ENCODE peak calls at places on chromosomes 2 and 18, in four cellular contexts. X is dorsolateral prefrontal cortex, U is GM06990, B is IMR-90. V is an unnamed sample.
A peak's percentile ranks its signal among the peaks of the same experiment; 100 is the strongest.

GRCh38 chr2:189954989-189955388 is 107.5 kb downstream of the MSTN start:
- DNase-seq in X (no peak), U (no peak), B (no peak), V (no peak)

GRCh38 chr2:129849559-129850160 is 129.8 kb upstream of the RAB6C start:
- DNase-seq in B (peak; percentile 78), U (peak; percentile 29), X (no peak), V (peak; percentile 77)

GRCh38 chr2:189168876-189169499 is 10.6 kb downstream of the COL5A2 start:
- DNase-seq in B (no peak), X (no peak), U (no peak), V (no peak)

GRCh38 chr2:28251337-28251736 is 141.3 kb upstream of the FOSL2 start:
- DNase-seq in X (no peak), B (no peak), U (no peak), V (no peak)

GRCh38 chr2:197028230-197028629 is 101.7 kb upstream of the PGAP1 start:
- DNase-seq in B (peak; percentile 84), U (no peak), X (no peak), V (peak; percentile 46)

GRCh38 chr2:193581807-193582206 is 1387.1 kb upstream of the TMEFF2 start:
- DNase-seq in B (no peak), U (no peak), X (no peak), V (no peak)

GRCh38 chr18:12031836-12032235 is 50.5 kb downstream of the IMPA2 start:
- DNase-seq in X (no peak), U (no peak), B (peak; percentile 79), V (peak; percentile 74)

GRCh38 chr18:20971886-20972267 is 139.7 kb downstream of the ROCK1 start:
- DNase-seq in U (no peak), X (no peak), B (peak; percentile 19), V (peak; percentile 38)

GRCh38 chr18:8011906-8012305 is 444.8 kb downstream of the PTPRM start:
- DNase-seq in U (no peak), B (no peak), X (no peak), V (no peak)

GRCh38 chr2:150735894-150736498 is 248.5 kb upstream of the RND3 start:
- DNase-seq in X (no peak), U (no peak), B (no peak), V (no peak)

GRCh38 chr2:223315813-223316212 is 263.8 kb downstream of the KCNE4 start:
- DNase-seq in X (no peak), B (peak; percentile 12), U (no peak), V (peak; percentile 12)

GRCh38 chr18:57989536-57989935 is 54.5 kb upstream of the NEDD4L start:
- DNase-seq in U (no peak), B (no peak), X (no peak), V (no peak)

GRCh38 chr2:58939388-58939787 is 698.3 kb upstream of the FANCL start:
- DNase-seq in U (no peak), X (no peak), B (peak; percentile 90), V (peak; percentile 91)

GRCh38 chr18:79912409-79912991 is 39.0 kb downstream of the SLC66A2 start:
- DNase-seq in U (no peak), X (peak; percentile 67), B (no peak), V (peak; percentile 11)

GRCh38 chr2:54669677-54670484 is 53.6 kb upstream of the EML6 start:
- DNase-seq in X (no peak), B (peak; percentile 76), U (no peak), V (peak; percentile 99)

GRCh38 chr2:72581560-72582181 is 244.2 kb downstream of the EXOC6B start:
- DNase-seq in B (no peak), X (no peak), U (no peak), V (no peak)

GRCh38 chr18:51128533-51128932 is 68.9 kb downstream of the MEX3C start:
- DNase-seq in X (no peak), B (no peak), U (no peak), V (no peak)

GRCh38 chr2:30480703-30481322 is 33.8 kb downstream of the LCLAT1 start:
- DNase-seq in U (no peak), B (no peak), X (no peak), V (no peak)

GRCh38 chr2:30476636-30477035 is 29.6 kb downstream of the LCLAT1 start:
- DNase-seq in X (no peak), B (no peak), U (no peak), V (no peak)

GRCh38 chr2:30472326-30472725 is 25.3 kb downstream of the LCLAT1 start:
- DNase-seq in B (no peak), X (no peak), U (no peak), V (peak; percentile 44)

GRCh38 chr2:30470426-30470825 is 23.4 kb downstream of the LCLAT1 start:
- DNase-seq in U (no peak), B (no peak), X (no peak), V (peak; percentile 48)

GRCh38 chr2:30475542-30475941 is 28.5 kb downstream of the LCLAT1 start:
- DNase-seq in B (no peak), U (no peak), X (no peak), V (no peak)
- TF ChIP-seq CTCF in B (peak; percentile 39), U (no peak), X (peak; percentile 21), V (no peak)

GRCh38 chr2:233871432-233871831 is 3.2 kb upstream of the MSL3B start:
- DNase-seq in X (no peak), U (no peak), B (no peak), V (no peak)
- H3K4me3 ChIP-seq in X (no peak overlapping the region), U (no peak overlapping the region), B (no peak overlapping the region), V (no peak overlapping the region)

DNA sequence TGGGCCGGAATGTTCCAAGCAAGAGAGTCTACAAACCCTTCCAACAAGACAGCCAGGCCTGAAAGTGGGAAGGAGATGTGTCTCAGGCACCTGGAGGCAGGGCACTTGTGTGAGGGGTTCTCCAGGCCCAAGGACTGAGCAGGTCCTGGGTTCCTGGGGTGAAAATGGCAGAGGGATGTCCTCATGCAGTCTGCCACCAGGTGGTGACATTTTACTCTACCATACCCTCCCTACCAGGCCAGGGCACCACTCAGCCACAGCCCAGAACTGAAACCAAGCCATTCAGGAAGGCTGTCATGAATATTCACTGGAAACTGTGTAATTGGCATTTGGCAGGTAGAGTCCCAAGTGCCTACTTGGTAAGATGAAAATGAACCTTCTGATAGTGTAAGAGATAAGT is 185.2 kb downstream of the MYO5B start:
- DNase-seq in B (peak; percentile 5), U (peak; percentile 19), X (no peak), V (peak; percentile 26)
- TF ChIP-seq CTCF in B (peak; percentile 27), U (peak; percentile 66), X (peak; percentile 60), V (peak; percentile 53)

GRCh38 chr18:43664487-43665008 is 387.3 kb upstream of the SYT4 start:
- DNase-seq in U (no peak), B (no peak), X (no peak), V (no peak)

GRCh38 chr18:43663159-43663558 is 385.9 kb upstream of the SYT4 start:
- DNase-seq in U (no peak), B (no peak), X (no peak), V (no peak)

GRCh38 chr18:43671431-43671830 is 394.1 kb upstream of the SYT4 start:
- DNase-seq in B (peak; percentile 18), U (no peak), X (no peak), V (no peak)

GRCh38 chr18:43665239-43665788 is 388.0 kb upstream of the SYT4 start:
- DNase-seq in U (no peak), X (no peak), B (peak; percentile 94), V (peak; percentile 59)

GRCh38 chr18:43668866-43669265 is 391.6 kb upstream of the SYT4 start:
- DNase-seq in B (no peak), X (no peak), U (no peak), V (no peak)
- H3K4me3 ChIP-seq in B (no peak overlapping the region), X (no peak overlapping the region), U (no peak overlapping the region), V (no peak overlapping the region)

GRCh38 chr2:80496770-80497169 is 192.2 kb upstream of the LRRTM1 start:
- DNase-seq in U (no peak), X (no peak), B (peak; percentile 80), V (peak; percentile 51)

GRCh38 chr2:80501874-80502624 is 197.5 kb upstream of the LRRTM1 start:
- DNase-seq in B (no peak), X (peak; percentile 32), U (no peak), V (no peak)

DNA sequence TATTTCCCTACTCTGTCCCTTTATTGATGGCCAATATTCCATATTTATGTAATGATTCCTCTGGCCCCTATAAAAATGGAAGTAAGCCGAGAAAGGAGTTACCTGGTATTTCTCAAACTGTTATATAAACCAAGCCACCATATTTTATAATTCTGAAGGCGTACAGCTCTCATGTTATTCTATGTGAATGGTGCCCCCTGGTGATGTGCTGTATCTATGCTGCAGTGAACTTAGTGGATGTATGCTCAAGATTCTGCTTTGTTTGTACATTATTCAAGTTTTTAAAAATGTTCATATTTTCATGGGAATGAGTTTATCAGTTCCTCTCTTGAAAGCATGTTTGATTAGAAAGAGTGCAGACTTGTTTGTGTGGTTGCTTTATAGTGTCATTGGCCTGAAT is 194.5 kb upstream of the LRRTM1 start:
- DNase-seq in X (peak; percentile 39), U (no peak), B (peak; percentile 65), V (peak; percentile 57)
- TF ChIP-seq CTCF in X (peak; percentile 84), U (peak; percentile 49), B (peak; percentile 78), V (peak; percentile 73)

GRCh38 chr18:13584826-13585225 is 141.5 kb downstream of the FAM210A start:
- DNase-seq in B (no peak), U (no peak), X (no peak), V (no peak)
- H3K4me3 ChIP-seq in B (no peak overlapping the region), U (no peak overlapping the region), X (no peak overlapping the region), V (no peak overlapping the region)

GRCh38 chr18:13548106-13548819 is 178.1 kb downstream of the FAM210A start:
- DNase-seq in B (no peak), X (no peak), U (no peak), V (no peak)
- TF ChIP-seq CTCF in B (no peak), X (no peak), U (peak; percentile 4), V (no peak)

V was measured in fibroblast of villous mesenchyme.